ENCODE peak calls at places on chromosomes 1 and 21, in six cellular contexts. B, R, D, Q, L and X are unnamed samples.

GRCh38 chr21:42417533-42417932 is 13.8 kb downstream of the UBASH3A start:
- DNase-seq in D (peak), B (no peak), Q (no peak), L (no peak), R (no peak), X (no peak)

GRCh38 chr1:64654519-64655341 is 90.1 kb upstream of the RAVER2 start:
- DNase-seq in D (no peak), L (no peak), Q (peak), B (no peak), R (no peak), X (no peak)

GRCh38 chr1:151435174-151435573 is 24.1 kb downstream of the POGZ start:
- DNase-seq in R (no peak), B (no peak), D (no peak), L (no peak), Q (peak), X (no peak)

GRCh38 chr1:47533176-47534039 is 95.6 kb downstream of the FOXD2 start:
- DNase-seq in D (peak), Q (peak), B (peak), L (no peak), R (no peak), X (no peak)

GRCh38 chr1:16163882-16164820 is 8.3 kb upstream of the EPHA2 start:
- DNase-seq in Q (peak), D (no peak), L (no peak), B (peak), R (no peak), X (no peak)

GRCh38 chr1:236808564-236809130 is 13.6 kb downstream of the MTR start:
- DNase-seq in B (no peak), Q (no peak), R (no peak), D (no peak), L (no peak), X (no peak)

GRCh38 chr1:23927097-23927496 is 13.9 kb upstream of the CNR2 start:
- DNase-seq in B (no peak), D (no peak), R (no peak), Q (no peak), L (no peak), X (no peak)

GRCh38 chr1:151196292-151196800 is 2.0 kb upstream of the PIP5K1A start:
- DNase-seq in R (peak), B (peak), D (peak), Q (peak), L (peak), X (no peak)

GRCh38 chr1:58848818-58849411 is 65.1 kb upstream of the JUN start:
- DNase-seq in R (no peak), D (no peak), L (peak), B (peak), Q (peak), X (no peak)

GRCh38 chr1:34753163-34753562 is 1.7 kb upstream of the GJB5 start:
- DNase-seq in Q (no peak), R (no peak), D (no peak), L (no peak), B (no peak), X (no peak)

GRCh38 chr1:25006770-25007169 is 76.7 kb upstream of the RUNX3 start:
- DNase-seq in L (no peak), R (no peak), B (no peak), Q (no peak), D (no peak), X (no peak)

GRCh38 chr1:222310830-222311229 is 237.1 kb downstream of the HHIPL2 start:
- DNase-seq in Q (no peak), R (no peak), L (peak), B (no peak), D (no peak), X (no peak)

GRCh38 chr1:54297596-54298283 is 97.8 kb downstream of the MRPL37 start:
- DNase-seq in L (peak), D (no peak), Q (no peak), R (peak), B (no peak), X (no peak)

GRCh38 chr1:227883641-227884301 is 64.0 kb downstream of the WNT9A start:
- DNase-seq in R (no peak), Q (no peak), B (no peak), D (no peak), L (no peak), X (no peak)

GRCh38 chr1:172378109-172378755 is 42.3 kb upstream of the C1orf105 start:
- DNase-seq in D (no peak), R (no peak), Q (no peak), L (no peak), B (no peak), X (no peak)

GRCh38 chr1:19654886-19655717 is 9.6 kb upstream of the HTR6 start:
- DNase-seq in R (no peak), L (no peak), B (no peak), D (no peak), Q (no peak), X (no peak)

GRCh38 chr1:117592155-117592554 is 13.7 kb upstream of the TENT5C start:
- DNase-seq in Q (no peak), B (no peak), L (no peak), D (no peak), R (no peak), X (no peak)

GRCh38 chr1:116232989-116233514 is 121.9 kb downstream of the MAB21L3 start:
- DNase-seq in D (no peak), L (no peak), B (no peak), R (no peak), Q (no peak), X (no peak)

GRCh38 chr1:154557939-154558609 is 388 bp downstream of the UBE2Q1 start:
- DNase-seq in R (no peak), L (no peak), D (peak), Q (peak), B (peak), X (peak)

GRCh38 chr1:114009393-114009792 is 30.1 kb downstream of the OLFML3 start:
- DNase-seq in L (no peak), B (no peak), D (no peak), Q (peak), R (no peak), X (no peak)

GRCh38 chr1:15342568-15342967 is 67.1 kb upstream of the EFHD2 start:
- DNase-seq in D (no peak), R (no peak), Q (no peak), B (no peak), L (no peak), X (no peak)

GRCh38 chr1:202968895-202969295 is 1.8 kb upstream of the CYB5R1 start:
- DNase-seq in R (peak), Q (peak), L (no peak), D (peak), B (peak), X (no peak)

GRCh38 chr1:207026177-207026576 is 6.4 kb downstream of the C1orf116 start:
- DNase-seq in B (peak), D (no peak), R (no peak), L (no peak), Q (peak), X (no peak)